ENCODE peak calls at places on chromosomes 16 and 17, in nine cellular contexts. S, X, Y, N, U, T, Z, L and C are unnamed samples.

GRCh38 chr16:28492511-28492910 is 637 bp upstream of the CLN3 start:
- DNase-seq in S (no peak), X (no peak), Y (no peak), N (no peak), U (no peak), T (no peak), Z (no peak), L (no peak), C (no peak)

GRCh38 chr16:47852991-47853390 is 302.8 kb downstream of the ABCC12 start:
- DNase-seq in S (no peak), X (no peak), Y (no peak), N (no peak), U (no peak), T (no peak), Z (no peak), L (peak), C (no peak)

GRCh38 chr16:87560428-87561199 is 41.7 kb upstream of the JPH3 start:
- DNase-seq in S (no peak), X (no peak), Y (no peak), N (peak), U (peak), T (peak), Z (peak), L (no peak), C (no peak)

GRCh38 chr16:50711862-50712567 is 18.6 kb downstream of the NOD2 start:
- DNase-seq in S (no peak), X (no peak), Y (no peak), N (no peak), U (no peak), T (no peak), Z (no peak), L (no peak), C (no peak)

GRCh38 chr17:7440823-7441174 is 1.5 kb downstream of the FGF11 start:
- DNase-seq in S (no peak), X (no peak), Y (no peak), N (no peak), U (peak), T (no peak), Z (no peak), L (no peak), C (no peak)

GRCh38 chr16:21656795-21657768 is 4.7 kb upstream of the IGSF6 start:
- DNase-seq in S (no peak), X (peak), Y (peak), N (peak), U (peak), T (peak), Z (no peak), L (no peak), C (no peak)

GRCh38 chr17:17379197-17379991 is 76.2 kb downstream of the NT5M start:
- DNase-seq in S (no peak), X (peak), Y (no peak), N (no peak), U (peak), T (no peak), Z (no peak), L (no peak), C (no peak)

GRCh38 chr16:46717692-46718091 is 28.2 kb downstream of the ORC6 start:
- DNase-seq in S (no peak), X (no peak), Y (no peak), N (no peak), U (no peak), T (no peak), Z (no peak), L (no peak), C (no peak)

GRCh38 chr16:28504707-28505404 is 1.8 kb downstream of the IL27 start:
- DNase-seq in S (no peak), X (no peak), Y (no peak), N (no peak), U (no peak), T (no peak), Z (no peak), L (no peak), C (no peak)

GRCh38 chr16:19169081-19169639 is 1.1 kb downstream of the SYT17 start:
- DNase-seq in S (no peak), X (no peak), Y (no peak), N (no peak), U (no peak), T (no peak), Z (no peak), L (no peak), C (no peak)

GRCh38 chr16:87800497-87800896 is 34.7 kb upstream of the KLHDC4 start:
- DNase-seq in S (no peak), X (no peak), Y (no peak), N (no peak), U (no peak), T (no peak), Z (no peak), L (no peak), C (no peak)

GRCh38 chr17:42979511-42980273 is at the start of gene PTGES3L:
- DNase-seq in S (no peak), X (no peak), Y (no peak), N (peak), U (no peak), T (peak), Z (no peak), L (no peak), C (peak)

GRCh38 chr16:89079434-89079833 is 14.2 kb upstream of the ACSF3 start:
- DNase-seq in S (no peak), X (no peak), Y (no peak), N (no peak), U (no peak), T (no peak), Z (no peak), L (no peak), C (no peak)

GRCh38 chr16:78563905-78564304 is 464.5 kb downstream of the WWOX start:
- DNase-seq in S (no peak), X (no peak), Y (no peak), N (no peak), U (no peak), T (peak), Z (no peak), L (no peak), C (no peak)

GRCh38 chr17:18025596-18026407 is 13.2 kb downstream of the ATPAF2 start:
- DNase-seq in S (no peak), X (no peak), Y (no peak), N (no peak), U (peak), T (no peak), Z (no peak), L (no peak), C (no peak)

GRCh38 chr16:546909-547770 is 13.1 kb upstream of the PRR35 start:
- DNase-seq in S (no peak), X (no peak), Y (no peak), N (peak), U (peak), T (peak), Z (peak), L (no peak), C (peak)

GRCh38 chr16:48053346-48053745 is 102.4 kb downstream of the ABCC12 start:
- DNase-seq in S (no peak), X (peak), Y (no peak), N (no peak), U (peak), T (peak), Z (no peak), L (no peak), C (no peak)

GRCh38 chr17:32269377-32269776 is 3.7 kb downstream of the RHBDL3 start:
- DNase-seq in S (no peak), X (no peak), Y (no peak), N (no peak), U (no peak), T (no peak), Z (no peak), L (no peak), C (no peak)

GRCh38 chr17:9098242-9098641 is 76.9 kb downstream of the NTN1 start:
- DNase-seq in S (no peak), X (no peak), Y (no peak), N (no peak), U (no peak), T (no peak), Z (no peak), L (no peak), C (no peak)

GRCh38 chr16:90046971-90047713 is 27.9 kb upstream of the DBNDD1 start:
- DNase-seq in S (peak), X (no peak), Y (no peak), N (no peak), U (peak), T (peak), Z (peak), L (no peak), C (peak)

GRCh38 chr17:74812109-74812864 is 36.1 kb upstream of the NAT9 start:
- DNase-seq in S (no peak), X (no peak), Y (no peak), N (no peak), U (no peak), T (no peak), Z (no peak), L (no peak), C (no peak)

GRCh38 chr17:64118452-64118979 is 11.4 kb downstream of the ERN1 start:
- DNase-seq in S (no peak), X (no peak), Y (no peak), N (no peak), U (peak), T (peak), Z (peak), L (no peak), C (no peak)

GRCh38 chr16:19831678-19832077 is 53.0 kb downstream of the GPRC5B start:
- DNase-seq in S (no peak), X (peak), Y (peak), N (peak), U (peak), T (peak), Z (no peak), L (no peak), C (no peak)

GRCh38 chr17:56909742-56910508 is 3.9 kb downstream of the TRIM25 start:
- DNase-seq in S (no peak), X (no peak), Y (no peak), N (no peak), U (no peak), T (no peak), Z (peak), L (no peak), C (no peak)

GRCh38 chr17:37422971-37423625 is 16.4 kb downstream of the TADA2A start:
- DNase-seq in S (no peak), X (no peak), Y (no peak), N (peak), U (no peak), T (no peak), Z (no peak), L (no peak), C (no peak)

GRCh38 chr16:3509470-3509928 is 8.7 kb downstream of the CLUAP1 start:
- DNase-seq in S (no peak), X (peak), Y (no peak), N (no peak), U (no peak), T (no peak), Z (peak), L (no peak), C (no peak)

GRCh38 chr17:66275651-66276050 is 26.8 kb upstream of the PRKCA start:
- DNase-seq in S (no peak), X (peak), Y (peak), N (peak), U (peak), T (peak), Z (peak), L (no peak), C (no peak)

GRCh38 chr16:89431158-89431584 is 59.2 kb downstream of the ANKRD11 start:
- DNase-seq in S (no peak), X (no peak), Y (peak), N (peak), U (peak), T (peak), Z (peak), L (no peak), C (no peak)

GRCh38 chr17:72462396-72462795 is 341.6 kb downstream of the SOX9 start:
- DNase-seq in S (no peak), X (no peak), Y (no peak), N (no peak), U (no peak), T (no peak), Z (no peak), L (no peak), C (no peak)

GRCh38 chr17:4499431-4500187 is 928 bp downstream of the SPNS2 start:
- DNase-seq in S (no peak), X (no peak), Y (no peak), N (peak), U (no peak), T (no peak), Z (no peak), L (no peak), C (no peak)

GRCh38 chr17:3657874-3658783 is 10.2 kb downstream of the TAX1BP3 start:
- DNase-seq in S (no peak), X (no peak), Y (no peak), N (no peak), U (no peak), T (no peak), Z (no peak), L (no peak), C (no peak)

GRCh38 chr17:18228176-18228682 is 2.8 kb downstream of the LLGL1 start:
- DNase-seq in S (no peak), X (no peak), Y (no peak), N (no peak), U (no peak), T (no peak), Z (no peak), L (no peak), C (no peak)

GRCh38 chr17:65074778-65075250 is 18.3 kb upstream of the GNA13 start:
- DNase-seq in S (no peak), X (no peak), Y (no peak), N (peak), U (no peak), T (peak), Z (no peak), L (no peak), C (peak)

GRCh38 chr17:19317359-19318095 is 45.0 kb downstream of the B9D1 start:
- DNase-seq in S (peak), X (peak), Y (peak), N (peak), U (peak), T (peak), Z (peak), L (no peak), C (peak)

GRCh38 chr17:76007850-76008165 is 7.2 kb downstream of the CDK3 start:
- DNase-seq in S (no peak), X (no peak), Y (no peak), N (no peak), U (no peak), T (no peak), Z (no peak), L (no peak), C (no peak)

GRCh38 chr17:76003915-76004314 is 3.3 kb downstream of the CDK3 start:
- DNase-seq in S (no peak), X (no peak), Y (no peak), N (no peak), U (peak), T (no peak), Z (no peak), L (no peak), C (no peak)

GRCh38 chr17:76007131-76007849 is 6.6 kb downstream of the CDK3 start:
- DNase-seq in S (no peak), X (no peak), Y (no peak), N (no peak), U (no peak), T (no peak), Z (no peak), L (no peak), C (no peak)

GRCh38 chr17:76004750-76005262 is 4.2 kb downstream of the CDK3 start:
- DNase-seq in S (no peak), X (no peak), Y (no peak), N (no peak), U (peak), T (no peak), Z (no peak), L (no peak), C (no peak)

GRCh38 chr17:76005263-76006149 is 4.9 kb downstream of the CDK3 start:
- DNase-seq in S (peak), X (no peak), Y (peak), N (peak), U (peak), T (peak), Z (peak), L (peak), C (peak)
- TF ChIP-seq CTCF in S (peak), X (peak), Y (peak), N (peak), U (peak), T (peak), Z (peak), L (peak), C (peak)

DNA sequence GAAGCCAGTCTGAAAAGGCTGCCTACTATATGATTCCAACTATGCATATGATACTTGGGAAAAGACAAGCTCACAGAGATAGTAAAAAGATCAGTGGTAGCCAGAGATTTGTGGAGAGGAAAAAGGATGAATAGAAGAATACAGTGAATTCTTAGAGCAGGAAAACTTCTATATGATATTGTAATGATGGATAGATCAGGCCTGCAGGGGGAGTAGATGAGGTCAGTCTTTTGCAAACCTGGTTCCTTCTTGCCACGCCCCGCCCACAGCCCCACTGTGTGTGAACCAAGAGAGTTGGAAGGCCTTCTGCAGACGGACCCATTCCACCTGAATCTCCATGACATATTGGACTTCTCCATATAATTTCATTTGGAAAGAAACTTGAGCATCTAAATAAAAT is 761 bp upstream of the CCL8 start:
- DNase-seq in S (no peak), X (no peak), Y (no peak), N (peak), U (no peak), T (no peak), Z (no peak), L (no peak), C (no peak)
- TF ChIP-seq CTCF in S (no peak), X (no peak), Y (no peak), N (no peak), U (peak), T (no peak), Z (no peak), L (no peak), C (no peak)

GRCh38 chr16:2056681-2057407 is 9.1 kb downstream of the TSC2 start:
- DNase-seq in S (no peak), X (no peak), Y (no peak), N (peak), U (no peak), T (no peak), Z (no peak), L (no peak), C (no peak)
- TF ChIP-seq CTCF in S (no peak), X (peak), Y (peak), N (no peak), U (peak), T (peak), Z (no peak), L (peak), C (no peak)

GRCh38 chr16:56855201-56855600 is 9.8 kb upstream of the SLC12A3 start:
- DNase-seq in S (no peak), X (no peak), Y (no peak), N (no peak), U (no peak), T (no peak), Z (no peak), L (no peak), C (no peak)
- TF ChIP-seq CTCF in S (no peak), X (no peak), Y (no peak), N (no peak), U (no peak), T (no peak), Z (no peak), L (no peak), C (no peak)

GRCh38 chr17:79835470-79835899 is 3.8 kb downstream of the CBX4 start:
- DNase-seq in S (no peak), X (no peak), Y (no peak), N (no peak), U (no peak), T (no peak), Z (no peak), L (no peak), C (no peak)
- TF ChIP-seq CTCF in S (no peak), X (peak), Y (no peak), N (no peak), U (no peak), T (no peak), Z (no peak), L (no peak), C (no peak)

GRCh38 chr17:30517786-30518185 is 40.6 kb downstream of the GOSR1 start:
- DNase-seq in S (no peak), X (no peak), Y (no peak), N (no peak), U (peak), T (no peak), Z (no peak), L (no peak), C (no peak)

GRCh38 chr17:30519166-30519565 is 42.0 kb downstream of the GOSR1 start:
- DNase-seq in S (no peak), X (no peak), Y (no peak), N (no peak), U (peak), T (no peak), Z (no peak), L (no peak), C (no peak)

GRCh38 chr17:30513346-30513745 is 36.1 kb downstream of the GOSR1 start:
- DNase-seq in S (no peak), X (no peak), Y (no peak), N (no peak), U (peak), T (no peak), Z (no peak), L (no peak), C (no peak)

GRCh38 chr17:30519707-30520106 is 42.5 kb downstream of the GOSR1 start:
- DNase-seq in S (no peak), X (peak), Y (peak), N (peak), U (peak), T (peak), Z (no peak), L (no peak), C (no peak)

GRCh38 chr17:30514895-30515596 is 37.8 kb downstream of the GOSR1 start:
- DNase-seq in S (no peak), X (no peak), Y (no peak), N (no peak), U (no peak), T (no peak), Z (no peak), L (no peak), C (no peak)
- TF ChIP-seq CTCF in S (no peak), X (no peak), Y (no peak), N (no peak), U (no peak), T (no peak), Z (no peak), L (no peak), C (no peak)